ENCODE peak calls at places on chromosomes 4 and X, in eight cellular contexts. T, B, I, W, R, E, L and P are unnamed samples.

GRCh38 chr4:20249333-20249732 is 2.4 kb upstream of the SLIT2 start:
- DNase-seq in L (peak), T (peak), I (no peak), W (peak), E (no peak), R (no peak), B (no peak), P (no peak)

GRCh38 chr4:22471999-22472434 is 43.8 kb downstream of the ADGRA3 start:
- DNase-seq in I (no peak), R (no peak), W (no peak), T (no peak), L (no peak), B (no peak), E (no peak), P (no peak)

GRCh38 chr4:168304744-168305459 is 13.7 kb downstream of the DDX60 start:
- DNase-seq in I (peak), E (peak), B (no peak), L (peak), R (no peak), W (peak), T (peak), P (no peak)

GRCh38 chr4:184417802-184418511 is 56.4 kb downstream of the IRF2 start:
- DNase-seq in R (no peak), T (peak), L (no peak), E (peak), B (no peak), I (peak), W (no peak), P (no peak)

GRCh38 chr4:88989990-88990389 is 67.0 kb downstream of the FAM13A start:
- DNase-seq in B (no peak), R (no peak), L (no peak), T (peak), I (no peak), E (no peak), W (no peak), P (no peak)

GRCh38 chr4:4270529-4270928 is 19.4 kb downstream of the LYAR start:
- DNase-seq in I (no peak), L (no peak), R (no peak), E (no peak), B (no peak), T (peak), W (no peak), P (no peak)

GRCh38 chrX:107700317-107700774 is 72.0 kb downstream of the PRPS1 start:
- DNase-seq in E (no peak), I (no peak), B (no peak), T (peak), L (peak), R (peak), W (peak), P (no peak)

GRCh38 chr4:145716200-145716599 is 36.3 kb downstream of the C4orf51 start:
- DNase-seq in B (no peak), R (no peak), I (no peak), L (peak), T (peak), E (no peak), W (peak), P (no peak)

GRCh38 chrX:121781991-121782390 is 734.6 kb downstream of the GLUD2 start:
- DNase-seq in I (no peak), B (no peak), W (no peak), E (no peak), L (no peak), T (no peak), R (no peak), P (no peak)

GRCh38 chrX:116862340-116862739 is 399.6 kb upstream of the CT83 start:
- DNase-seq in R (no peak), E (no peak), B (no peak), W (no peak), L (no peak), I (no peak), T (no peak), P (no peak)

GRCh38 chr4:100008048-100008447 is 58.0 kb upstream of the H2AZ1 start:
- DNase-seq in L (no peak), B (no peak), W (no peak), R (no peak), I (no peak), T (peak), E (peak), P (no peak)

GRCh38 chr4:38678078-38678477 is 14.1 kb downstream of the KLF3 start:
- DNase-seq in E (no peak), R (no peak), W (no peak), I (no peak), L (no peak), T (peak), B (no peak), P (no peak)

GRCh38 chr4:160026720-160027119 is 923.8 kb downstream of the RAPGEF2 start:
- DNase-seq in B (peak), L (no peak), E (peak), W (no peak), T (no peak), I (peak), R (no peak), P (no peak)

GRCh38 chrX:11575332-11575731 is 90.4 kb downstream of the ARHGAP6 start:
- DNase-seq in E (no peak), R (no peak), L (no peak), T (no peak), B (no peak), I (no peak), W (no peak), P (no peak)

GRCh38 chr4:37555324-37555723 is 130.9 kb downstream of the RELL1 start:
- DNase-seq in B (no peak), L (no peak), T (peak), R (no peak), I (no peak), E (peak), W (no peak), P (no peak)